ENCODE peak calls at places on chromosome 16, in nine cellular contexts. R is H1, L is Panc1, B is cardiac muscle cell, S is PC-3, H is transverse colon, K is fibroblast of lung, D is stomach, U is lung. G is an unnamed sample.

GRCh38 chr16:79871906-79872305 is 271.4 kb upstream of the MAF start:
- DNase-seq in S (no peak), B (no peak), K (no peak), R (no peak), H (no peak), D (no peak), L (no peak), U (no peak), G (no peak)

GRCh38 chr16:65698943-65699342 is 577.1 kb upstream of the CDH11 start:
- DNase-seq in L (no peak), H (no peak), B (peak; percentile 15), K (peak; percentile 68), D (no peak), R (no peak), U (no peak), S (no peak), G (no peak)

GRCh38 chr16:10026593-10026992 is 155.6 kb downstream of the GRIN2A start:
- DNase-seq in S (no peak), R (no peak), B (no peak), H (no peak), U (no peak), K (no peak), L (no peak), D (no peak), G (no peak)

GRCh38 chr16:17302213-17302612 is 168.5 kb downstream of the XYLT1 start:
- DNase-seq in H (no peak), K (no peak), R (no peak), U (no peak), D (no peak), B (no peak), S (no peak), L (no peak), G (no peak)

GRCh38 chr16:70267516-70267915 is 15.8 kb upstream of the EXOSC6 start:
- DNase-seq in D (peak; percentile 35), U (no peak), B (peak; percentile 55), L (no peak), S (peak; percentile 52), K (peak; percentile 24), R (peak; percentile 69), H (peak; percentile 33), G (peak; percentile 35)

GRCh38 chr16:11105038-11105903 is 150.7 kb downstream of the SOCS1 start:
- DNase-seq in S (peak; percentile 22), D (no peak), K (peak; percentile 97), B (no peak), L (no peak), U (peak; percentile 52), R (no peak), H (peak; percentile 41), G (peak; percentile 76)

GRCh38 chr16:10922328-10923145 is 19.7 kb downstream of the DEXI start:
- DNase-seq in D (no peak), B (no peak), H (no peak), U (peak; percentile 60), L (no peak), S (no peak), R (no peak), K (peak; percentile 57), G (peak; percentile 95)

GRCh38 chr16:77307764-77308561 is 108.8 kb downstream of the SYCE1L start:
- DNase-seq in S (peak; percentile 82), U (no peak), B (no peak), H (no peak), R (no peak), D (no peak), K (peak; percentile 90), L (no peak), G (no peak)

GRCh38 chr16:70430667-70431536 is 8.0 kb downstream of the ST3GAL2 start:
- DNase-seq in S (peak; percentile 12), L (no peak), B (no peak), K (no peak), D (no peak), U (no peak), R (no peak), H (peak; percentile 47), G (no peak)

GRCh38 chr16:84391151-84391873 is 23.0 kb downstream of the ATP2C2 start:
- DNase-seq in K (peak; percentile 34), L (no peak), D (no peak), R (no peak), S (no peak), B (no peak), U (no peak), H (no peak), G (no peak)

GRCh38 chr16:67233596-67233995 is 6.7 kb downstream of the TMEM208 start:
- DNase-seq in R (no peak), D (no peak), H (no peak), B (no peak), L (no peak), U (no peak), K (no peak), S (no peak), G (no peak)
- TF ChIP-seq CTCF in R (no peak), D (no peak), H (no peak), B (no peak), L (no peak), U (no peak), K (no peak), S (no peak), G (no peak)

GRCh38 chr16:88818610-88818874 is 6.8 kb upstream of the APRT start:
- DNase-seq in R (no peak), L (no peak), U (no peak), K (no peak), D (no peak), S (no peak), H (no peak), B (no peak), G (no peak)
- H3K4me1 ChIP-seq in R (no peaks in the 10 kb centered on the region), L (no peaks in the 10 kb centered on the region), U (no peaks in the 10 kb centered on the region), K (peaks cover 8% of the 10 kb centered on the region), D (peaks cover 7% of the 10 kb centered on the region), S (no peaks in the 10 kb centered on the region), H (no peaks in the 10 kb centered on the region), B (no peaks in the 10 kb centered on the region), G (peaks cover 13% of the 10 kb centered on the region)

GRCh38 chr16:67805718-67806427 is 487 bp downstream of the RANBP10 start:
- DNase-seq in H (peak; percentile 21), K (no peak), B (peak; percentile 38), D (no peak), S (no peak), U (peak; percentile 35), L (no peak), R (no peak), G (peak; percentile 37)

GRCh38 chr16:67807148-67807682 is 526 bp downstream of the TSNAXIP1 start:
- DNase-seq in R (no peak), K (no peak), B (no peak), U (no peak), H (no peak), S (no peak), D (no peak), L (no peak), G (no peak)

GRCh38 chr16:67803894-67804293 is 2.5 kb downstream of the RANBP10 start:
- DNase-seq in H (no peak), U (no peak), R (no peak), B (no peak), D (no peak), K (no peak), S (no peak), L (no peak), G (no peak)

GRCh38 chr16:67806428-67807147 is at the start of the genes RANBP10 and TSNAXIP1:
- DNase-seq in U (peak; percentile 97), H (peak; percentile 97), D (peak; percentile 97), L (peak; percentile 95), R (peak; percentile 93), K (peak; percentile 99), S (peak; percentile 95), B (peak; percentile 99), G (peak; percentile 96)

GRCh38 chr16:67804853-67805542 is 1.4 kb downstream of the RANBP10 start:
- DNase-seq in B (no peak), D (no peak), H (no peak), U (no peak), K (no peak), S (peak; percentile 11), L (no peak), R (no peak), G (no peak)
- H3K27ac ChIP-seq in B (no peak overlapping the region), D (no peak overlapping the region), H (no peak overlapping the region), U (peak overlapping the region; percentile 1), K (no peak overlapping the region), S (no peak overlapping the region), L (peak overlapping the region; percentile 85), R (no peak overlapping the region), G (peak overlapping the region; percentile 81)

DNA sequence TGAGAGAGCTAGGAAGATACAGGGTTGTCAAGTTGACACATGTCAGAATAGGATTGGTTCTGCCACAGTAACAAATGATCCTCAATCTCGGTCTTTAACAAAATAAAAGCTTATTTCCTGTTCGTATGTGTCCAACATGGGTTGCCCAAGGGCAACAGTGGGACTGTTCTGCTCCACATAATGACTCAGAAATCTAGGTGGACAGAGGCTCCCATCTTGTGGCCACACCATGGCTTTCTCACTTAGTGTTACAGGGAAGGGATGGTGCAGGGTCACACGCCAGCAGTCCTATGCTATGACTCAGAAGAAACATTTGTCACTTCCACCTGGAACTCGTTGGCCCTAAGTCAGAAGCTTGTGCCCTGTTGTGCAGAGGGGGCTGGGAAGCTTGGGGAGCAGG is 364.9 kb downstream of the SNX29 start:
- DNase-seq in D (no peak), L (peak; percentile 47), H (no peak), K (peak; percentile 66), B (no peak), U (no peak), R (no peak), S (peak; percentile 89), G (peak; percentile 22)
- TF ChIP-seq CTCF in D (no peak), L (no peak), H (no peak), K (no peak), B (no peak), U (no peak), R (no peak), S (peak; percentile 47), G (no peak)